ENCODE peak calls at places on chromosomes 4 and X, in four cellular contexts. One of them, this sample, is unnamed.

GRCh38 chrX:139091086-139091485 is 379.6 kb upstream of the FGF13 start:
- DNase-seq in hypothalamus: no peak
- DNase-seq in nucleus accumbens: no peak
- DNase-seq in cardiac fibroblast: no peak
- DNase-seq in this sample: peak; percentile 3

GRCh38 chrX:1307626-1308340 is 28.8 kb upstream of the IL3RA start:
- DNase-seq in cardiac fibroblast: no peak
- DNase-seq in hypothalamus: no peak
- DNase-seq in nucleus accumbens: no peak
- DNase-seq in this sample: no peak

GRCh38 chr4:108149588-108150380 is 18.9 kb downstream of the LEF1 start:
- DNase-seq in nucleus accumbens: no peak
- DNase-seq in cardiac fibroblast: no peak
- DNase-seq in hypothalamus: no peak
- DNase-seq in this sample: peak; percentile 50

GRCh38 chrX:7330971-7331746 is 183.2 kb upstream of the PUDP start:
- DNase-seq in nucleus accumbens: no peak
- DNase-seq in hypothalamus: no peak
- DNase-seq in cardiac fibroblast: peak; percentile 56
- DNase-seq in this sample: peak; percentile 34

GRCh38 chrX:85851418-85851817 is 195.9 kb downstream of the CHM start:
- DNase-seq in hypothalamus: no peak
- DNase-seq in cardiac fibroblast: peak; percentile 8
- DNase-seq in nucleus accumbens: no peak
- DNase-seq in this sample: peak; percentile 1

GRCh38 chrX:40300286-40300890 is 202.6 kb upstream of the BCOR start:
- DNase-seq in cardiac fibroblast: no peak
- DNase-seq in nucleus accumbens: no peak
- DNase-seq in hypothalamus: no peak
- DNase-seq in this sample: no peak

GRCh38 chr4:27350161-27350560 is 489.5 kb downstream of the STIM2 start:
- DNase-seq in cardiac fibroblast: no peak
- DNase-seq in hypothalamus: no peak
- DNase-seq in nucleus accumbens: no peak
- DNase-seq in this sample: no peak

GRCh38 chr4:3657917-3658913 is 108.0 kb upstream of the ADRA2C start:
- DNase-seq in hypothalamus: no peak
- DNase-seq in nucleus accumbens: no peak
- DNase-seq in cardiac fibroblast: peak; percentile 67
- DNase-seq in this sample: peak; percentile 95